ENCODE peak calls at places on chromosomes 11 and 22, in eight cellular contexts. P is Right ventricle myocardium superior; H is neural crest cell; J is SK-MEL-5; B is HuH-7.5; L is activated CD4-positive, CD25-positive, alpha-beta regulatory T cell; G is GM12865; E is astrocyte of the spinal cord. R is an unnamed sample.

GRCh38 chr22:23632178-23632577 is at the start of gene DRICH1:
- DNase-seq in G (no peak), L (no peak), E (no peak), P (no peak), J (no peak), H (no peak), B (no peak), R (no peak)

GRCh38 chr11:76240666-76241065 is 34.4 kb upstream of the WNT11 start:
- DNase-seq in H (no peak), P (peak; percentile 32), B (no peak), G (no peak), L (no peak), J (no peak), E (no peak), R (no peak)

GRCh38 chr11:31825453-31826391 is 14.6 kb upstream of the PAX6 start:
- DNase-seq in J (no peak), L (no peak), H (peak; percentile 4), E (no peak), B (peak; percentile 28), P (no peak), G (no peak), R (no peak)

GRCh38 chr11:72812604-72812967 is 1.6 kb upstream of the ATG16L2 start:
- DNase-seq in P (no peak), L (no peak), B (no peak), H (no peak), G (peak; percentile 41), E (no peak), J (no peak), R (no peak)

GRCh38 chr11:3823303-3823702 is 14.9 kb downstream of the PGAP2 start:
- DNase-seq in J (peak; percentile 47), B (no peak), G (no peak), E (peak; percentile 76), H (no peak), L (no peak), P (no peak), R (no peak)

GRCh38 chr22:42645341-42645937 is 3.8 kb downstream of the CYB5R3 start:
- DNase-seq in G (no peak), E (no peak), J (no peak), L (no peak), P (peak; percentile 50), H (no peak), B (no peak), R (no peak)

GRCh38 chr22:18110194-18110943 is at the start of gene TUBA8:
- DNase-seq in P (peak; percentile 78), L (peak; percentile 8), B (peak; percentile 63), E (peak; percentile 20), H (peak; percentile 37), G (peak; percentile 87), J (no peak), R (no peak)

GRCh38 chr22:39242809-39243442 is 1.9 kb downstream of the PDGFB start:
- DNase-seq in P (no peak), L (no peak), H (no peak), B (peak; percentile 59), E (no peak), J (no peak), G (no peak), R (peak; percentile 40)

GRCh38 chr11:85844439-85845051 is 10.6 kb upstream of the CCDC83 start:
- DNase-seq in P (no peak), J (no peak), G (no peak), E (no peak), B (no peak), L (no peak), H (no peak), R (no peak)

GRCh38 chr11:129248618-129249017 is 56.5 kb upstream of the ARHGAP32 start:
- DNase-seq in E (peak; percentile 66), P (no peak), B (no peak), G (no peak), H (no peak), L (no peak), J (no peak), R (no peak)

GRCh38 chr22:32911526-32911925 is 110.0 kb downstream of the TIMP3 start:
- DNase-seq in J (no peak), H (no peak), E (no peak), L (no peak), G (no peak), P (no peak), B (no peak), R (no peak)

GRCh38 chr11:103016031-103016430 is 60.5 kb upstream of the MMP13 start:
- DNase-seq in P (no peak), L (no peak), G (no peak), J (no peak), H (no peak), B (no peak), E (no peak), R (no peak)

GRCh38 chr11:103395612-103396011 is 286.4 kb downstream of the DYNC2H1 start:
- DNase-seq in J (no peak), E (peak; percentile 66), L (no peak), P (no peak), H (no peak), G (no peak), B (no peak), R (no peak)

GRCh38 chr22:43263645-43264514 is 76.9 kb upstream of the TTLL12 start:
- DNase-seq in H (no peak), E (peak; percentile 64), J (no peak), P (peak; percentile 69), G (peak; percentile 97), L (peak; percentile 41), B (peak; percentile 51), R (peak; percentile 86)

GRCh38 chr11:128757235-128757711 is 63.4 kb downstream of the FLI1 start:
- DNase-seq in G (peak; percentile 96), L (peak; percentile 9), E (peak; percentile 29), P (no peak), J (peak; percentile 59), H (no peak), B (no peak), R (peak; percentile 42)

R was measured in central memory CD8-positive, alpha-beta T cell.